ENCODE peak calls at places on chromosomes 2 and 18, in four cellular contexts. One of them, this sample, is unnamed.

GRCh38 chr2:227823922-227824321 is 10.3 kb downstream of the CCL20 start:
- DNase-seq in tibial artery: no peak
- DNase-seq in HepG2: no peak
- DNase-seq in Peyer's patch: no peak
- DNase-seq in this sample: no peak

GRCh38 chr2:240556553-240557100 is 1.2 kb downstream of the ANKMY1 start:
- DNase-seq in HepG2: peak; percentile 57
- DNase-seq in tibial artery: no peak
- DNase-seq in Peyer's patch: peak; percentile 63
- DNase-seq in this sample: no peak

GRCh38 chr2:189937691-189938090 is 124.8 kb downstream of the MSTN start:
- DNase-seq in Peyer's patch: no peak
- DNase-seq in HepG2: no peak
- DNase-seq in tibial artery: no peak
- DNase-seq in this sample: no peak

GRCh38 chr2:219508933-219509779 is 5.1 kb upstream of the ASIC4 start:
- DNase-seq in Peyer's patch: no peak
- DNase-seq in tibial artery: no peak
- DNase-seq in HepG2: no peak
- DNase-seq in this sample: no peak

GRCh38 chr18:35854095-35854494 is 118.4 kb upstream of the RMP24 start:
- DNase-seq in Peyer's patch: no peak
- DNase-seq in HepG2: no peak
- DNase-seq in tibial artery: no peak
- DNase-seq in this sample: no peak

GRCh38 chr2:63446658-63447057 is 141.6 kb downstream of the WDPCP start:
- DNase-seq in tibial artery: no peak
- DNase-seq in HepG2: no peak
- DNase-seq in Peyer's patch: no peak
- DNase-seq in this sample: no peak

GRCh38 chr18:55830490-55830889 is 242.5 kb upstream of the TCF4 start:
- DNase-seq in HepG2: no peak
- DNase-seq in tibial artery: no peak
- DNase-seq in Peyer's patch: no peak
- DNase-seq in this sample: no peak

GRCh38 chr2:58734365-58734764 is 493.2 kb upstream of the FANCL start:
- DNase-seq in tibial artery: no peak
- DNase-seq in HepG2: peak; percentile 35
- DNase-seq in Peyer's patch: no peak
- DNase-seq in this sample: no peak

GRCh38 chr2:122206101-122206500 is 450.6 kb downstream of the TSN start:
- DNase-seq in tibial artery: no peak
- DNase-seq in HepG2: no peak
- DNase-seq in Peyer's patch: no peak
- DNase-seq in this sample: no peak

GRCh38 chr2:233471291-233472035 is 95.1 kb downstream of the USP40 start:
- DNase-seq in HepG2: no peak
- DNase-seq in tibial artery: peak; percentile 16
- DNase-seq in Peyer's patch: no peak
- DNase-seq in this sample: peak; percentile 59

GRCh38 chr2:170314744-170315447 is 136.9 kb downstream of the MYO3B start:
- DNase-seq in Peyer's patch: no peak
- DNase-seq in tibial artery: no peak
- DNase-seq in HepG2: no peak
- DNase-seq in this sample: no peak

GRCh38 chr18:62611395-62612241 is 88.8 kb downstream of the ZCCHC2 start:
- DNase-seq in Peyer's patch: no peak
- DNase-seq in tibial artery: no peak
- DNase-seq in HepG2: no peak
- DNase-seq in this sample: no peak

GRCh38 chr2:196171946-196172345 is 568 bp upstream of the STK17B start:
- DNase-seq in Peyer's patch: no peak
- DNase-seq in tibial artery: no peak
- DNase-seq in HepG2: no peak
- DNase-seq in this sample: no peak

GRCh38 chr2:159758686-159759085 is 39.3 kb downstream of the CD302 start:
- DNase-seq in tibial artery: no peak
- DNase-seq in HepG2: no peak
- DNase-seq in Peyer's patch: no peak
- DNase-seq in this sample: no peak

GRCh38 chr2:195382186-195382585 is 274.8 kb upstream of the SLC39A10 start:
- DNase-seq in Peyer's patch: no peak
- DNase-seq in tibial artery: no peak
- DNase-seq in HepG2: no peak
- DNase-seq in this sample: no peak

GRCh38 chr18:58505181-58505580 is 123.7 kb downstream of the ALPK2 start:
- DNase-seq in tibial artery: no peak
- DNase-seq in Peyer's patch: no peak
- DNase-seq in HepG2: no peak
- DNase-seq in this sample: no peak

GRCh38 chr2:39570614-39571013 is 95.1 kb upstream of the TMEM178A start:
- DNase-seq in HepG2: no peak
- DNase-seq in Peyer's patch: no peak
- DNase-seq in tibial artery: no peak
- DNase-seq in this sample: no peak

GRCh38 chr18:58819051-58819450 is 45.6 kb upstream of the ZNF532 start:
- DNase-seq in HepG2: no peak
- DNase-seq in tibial artery: no peak
- DNase-seq in Peyer's patch: no peak
- DNase-seq in this sample: no peak

GRCh38 chr2:79564065-79564464 is 51.2 kb downstream of the CTNNA2 start:
- DNase-seq in Peyer's patch: no peak
- DNase-seq in tibial artery: no peak
- DNase-seq in HepG2: no peak
- DNase-seq in this sample: no peak

GRCh38 chr18:685438-685837 is 27.0 kb downstream of the ENOSF1 start:
- DNase-seq in Peyer's patch: no peak
- DNase-seq in HepG2: no peak
- DNase-seq in tibial artery: no peak
- DNase-seq in this sample: no peak

GRCh38 chr2:50221106-50221505 is 810.8 kb downstream of the NRXN1 start:
- DNase-seq in tibial artery: no peak
- DNase-seq in HepG2: no peak
- DNase-seq in Peyer's patch: no peak
- DNase-seq in this sample: no peak

GRCh38 chr2:8536686-8537571 is 144.9 kb upstream of the ID2 start:
- DNase-seq in Peyer's patch: peak; percentile 39
- DNase-seq in HepG2: no peak
- DNase-seq in tibial artery: no peak
- DNase-seq in this sample: no peak

GRCh38 chr2:28821295-28821958 is 10.8 kb downstream of the SPDYA start:
- DNase-seq in Peyer's patch: no peak
- DNase-seq in HepG2: peak; percentile 67
- DNase-seq in tibial artery: no peak
- DNase-seq in this sample: no peak

DNA sequence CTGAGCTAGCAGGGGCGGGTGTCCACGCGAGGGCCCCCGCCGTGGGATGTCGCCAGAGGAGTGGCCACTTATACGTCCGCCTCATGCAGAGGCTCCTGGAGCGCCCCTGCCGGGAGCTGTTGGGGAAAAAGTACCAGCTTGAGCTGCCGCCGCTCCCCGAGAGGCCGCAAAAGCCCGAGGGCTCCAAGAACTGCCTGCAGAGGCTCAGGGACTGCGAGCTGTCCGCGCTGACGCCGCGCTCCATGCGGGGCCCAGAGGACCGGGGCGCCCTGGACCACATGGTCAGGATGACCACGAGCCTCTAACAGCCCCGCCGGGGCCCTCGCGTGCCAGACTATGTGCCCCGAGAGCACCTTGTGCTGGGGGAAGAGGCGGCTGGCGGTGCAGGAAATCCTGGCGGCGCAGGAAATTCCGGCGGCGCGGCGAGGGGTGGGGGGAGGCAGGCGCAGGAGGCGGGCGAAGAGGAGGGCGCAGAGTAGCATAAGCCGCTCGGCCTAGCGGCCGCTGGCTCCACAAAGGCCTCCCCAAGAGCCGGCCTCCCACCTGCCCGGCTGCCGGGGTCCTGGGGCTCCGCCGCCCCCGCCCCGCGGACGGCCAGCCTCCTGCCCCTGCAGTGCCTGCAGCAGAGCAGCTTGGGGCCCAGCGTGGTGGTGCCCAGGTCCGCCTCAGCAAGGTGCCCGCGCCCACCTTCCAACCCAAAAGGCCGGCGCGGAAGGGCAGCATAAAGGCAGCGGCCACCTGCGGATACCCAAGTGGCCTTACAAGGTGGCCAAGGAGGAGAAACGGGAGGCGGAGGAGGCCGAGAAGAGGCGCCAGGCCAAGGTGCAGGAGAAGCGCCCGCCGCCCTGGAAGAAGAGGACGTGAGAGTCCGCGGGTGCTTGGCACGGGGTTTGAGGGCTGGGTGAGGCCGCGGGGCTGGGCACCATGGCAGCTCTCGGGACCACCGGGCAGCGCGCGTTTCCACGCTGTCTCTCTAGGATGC is 42.1 kb upstream of the TRIM43B start:
- DNase-seq in tibial artery: peak; percentile 59
- DNase-seq in Peyer's patch: peak; percentile 82
- DNase-seq in HepG2: no peak
- DNase-seq in this sample: peak; percentile 76
- TF ChIP-seq CTCF in tibial artery: no peak
- TF ChIP-seq CTCF in Peyer's patch: peak; percentile 13
- TF ChIP-seq CTCF in HepG2: no peak
- TF ChIP-seq CTCF in this sample: no peak

GRCh38 chr2:120254178-120254577 is 1.5 kb downstream of the RALB start:
- DNase-seq in HepG2: no peak
- DNase-seq in tibial artery: no peak
- DNase-seq in Peyer's patch: no peak
- DNase-seq in this sample: no peak
- H3K4me3 ChIP-seq in HepG2: peak overlapping the region; percentile 87
- H3K4me3 ChIP-seq in tibial artery: peak overlapping the region; percentile 80
- H3K4me3 ChIP-seq in Peyer's patch: no peak overlapping the region
- H3K4me3 ChIP-seq in this sample: peak overlapping the region; percentile 82

DNA sequence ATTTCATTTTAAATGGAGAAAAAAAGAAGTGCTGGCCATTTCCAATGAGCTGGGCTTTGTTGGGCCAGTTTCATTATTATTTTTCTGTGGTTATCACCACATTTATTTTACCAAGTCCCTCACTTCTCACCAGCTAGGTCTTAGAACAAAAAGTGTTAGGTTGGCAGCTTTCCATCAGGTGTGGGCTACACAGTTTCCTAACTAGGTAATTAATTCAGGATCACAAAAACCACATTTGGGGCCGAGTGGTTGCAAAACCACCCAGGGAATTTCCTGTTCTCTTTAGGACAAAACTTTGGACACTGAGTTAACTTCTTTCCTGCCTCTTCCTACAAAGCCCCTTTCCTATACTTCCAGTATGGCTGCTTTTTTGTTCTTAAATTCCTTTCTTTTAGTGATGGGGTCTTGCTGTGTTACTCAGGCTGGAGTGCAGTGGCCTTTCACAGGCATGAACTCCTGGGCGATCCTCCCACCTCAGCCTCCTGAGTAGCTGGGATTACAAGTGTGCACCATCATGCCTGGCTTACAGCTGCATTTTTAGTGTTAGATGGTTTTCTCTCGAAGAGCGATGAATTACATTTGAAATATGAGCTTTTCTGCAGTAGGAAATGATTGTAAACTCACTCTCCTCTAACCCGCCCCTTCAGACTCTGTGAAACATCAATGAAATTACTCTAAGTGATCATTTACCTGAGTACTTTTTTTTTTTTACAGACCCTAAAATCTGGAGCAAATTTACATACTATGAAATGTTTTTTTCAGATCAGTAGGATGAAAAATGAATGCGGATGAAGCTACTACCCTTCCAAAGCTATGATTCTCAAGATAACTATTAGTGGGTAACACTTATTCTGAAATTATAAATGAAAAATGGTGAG is 2.6 kb upstream of the ZFP36L2 start:
- DNase-seq in tibial artery: no peak
- DNase-seq in HepG2: no peak
- DNase-seq in Peyer's patch: no peak
- DNase-seq in this sample: no peak
- H3K27ac ChIP-seq in tibial artery: peak overlapping the region; percentile 99
- H3K27ac ChIP-seq in HepG2: peak overlapping the region; percentile 95
- H3K27ac ChIP-seq in Peyer's patch: peak overlapping the region; percentile 100
- H3K27ac ChIP-seq in this sample: peak overlapping the region; percentile 99

DNA sequence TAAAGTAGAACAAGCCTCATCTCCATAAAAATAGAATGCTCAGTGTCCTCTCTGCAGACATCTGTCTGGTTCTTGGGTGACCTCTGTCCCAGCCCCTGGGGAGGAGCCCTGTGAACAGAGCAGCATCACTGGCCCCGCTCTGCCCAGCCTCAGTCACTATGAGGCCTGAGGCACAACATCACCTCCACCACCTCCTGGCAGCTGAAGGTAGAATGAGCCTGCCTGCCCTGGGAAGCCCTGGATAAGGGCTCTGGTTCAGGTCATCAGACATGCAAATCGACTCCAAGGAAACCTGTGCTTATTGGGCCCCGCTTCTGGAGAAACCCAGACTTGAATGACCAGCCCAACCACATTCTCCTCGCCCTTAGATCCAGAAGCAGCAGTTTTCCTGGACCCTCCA is 229.5 kb downstream of the ANKRD36B start:
- DNase-seq in tibial artery: no peak
- DNase-seq in Peyer's patch: peak; percentile 35
- DNase-seq in HepG2: no peak
- DNase-seq in this sample: no peak
- TF ChIP-seq CTCF in tibial artery: no peak
- TF ChIP-seq CTCF in Peyer's patch: no peak
- TF ChIP-seq CTCF in HepG2: no peak
- TF ChIP-seq CTCF in this sample: no peak

DNA sequence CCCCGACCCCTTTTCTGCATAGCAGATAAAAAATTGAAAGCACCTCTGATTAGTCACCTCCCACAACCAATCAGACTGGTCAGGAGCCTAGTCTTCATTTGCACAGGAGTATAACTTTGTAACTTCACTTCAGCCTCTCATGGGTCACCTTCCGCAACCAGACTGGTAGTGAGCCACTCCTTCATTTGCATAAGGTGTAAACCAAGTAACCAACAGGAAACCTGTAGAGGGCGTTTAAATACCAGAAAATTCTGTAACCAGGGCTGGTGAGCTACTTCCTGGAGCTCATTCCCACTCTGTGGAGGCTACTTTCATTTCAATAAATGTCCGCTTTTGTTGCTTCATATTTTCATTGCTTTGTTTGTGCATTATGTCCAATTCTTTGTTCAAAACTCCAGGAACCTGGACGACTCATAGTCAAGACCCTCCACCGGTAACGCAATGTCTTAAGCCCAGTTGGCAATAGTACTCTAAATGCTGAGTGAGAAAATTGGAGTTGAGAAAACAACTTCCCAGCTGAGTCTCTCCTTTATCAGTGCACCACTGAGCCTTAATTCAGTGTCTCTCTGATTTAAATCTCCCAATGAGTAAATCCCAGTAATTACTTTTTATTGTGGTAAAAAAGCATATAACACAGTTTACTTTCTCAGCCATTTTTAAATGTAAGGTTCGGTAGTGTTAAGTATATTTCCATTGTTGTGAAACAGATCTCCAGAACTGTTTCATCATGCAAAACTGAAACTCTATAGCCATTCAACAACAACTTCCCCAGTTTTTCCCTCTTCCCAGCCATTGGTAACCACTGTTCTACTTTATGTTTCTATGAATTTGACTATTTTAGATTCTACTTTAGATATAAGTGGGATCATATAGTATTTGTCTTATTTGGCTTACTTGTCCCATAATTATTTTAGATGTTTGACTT is 392.7 kb upstream of the SLC8A1 start:
- DNase-seq in Peyer's patch: no peak
- DNase-seq in tibial artery: no peak
- DNase-seq in HepG2: peak; percentile 41
- DNase-seq in this sample: no peak
- H3K4me3 ChIP-seq in Peyer's patch: no peak overlapping the region
- H3K4me3 ChIP-seq in tibial artery: no peak overlapping the region
- H3K4me3 ChIP-seq in HepG2: no peak overlapping the region
- H3K4me3 ChIP-seq in this sample: no peak overlapping the region